ENCODE peak calls at places on chromosomes 1 and 21, in eight cellular contexts. W is LHCN-M2; I is germinal center; X is neural crest cell; E is NCI-H748 treated with DMSO at 0.1 percent for 48 hours; D is GM13976; P is NCI-H1105; G is stimulated activated CD4-positive, alpha-beta T cell treated with anti-CD3 and anti-CD28 coated beads, TNF-alpha, amount 100 ng/mL, for 4 hours. J is an unnamed sample.

GRCh38 chr1:61142726-61143500 is 60.6 kb downstream of the NFIA start:
- DNase-seq in D (no peak), E (peak), X (no peak), I (no peak), P (peak), G (no peak), W (no peak), J (no peak)

GRCh38 chr1:115436596-115436995 is 98.5 kb upstream of the NGF start:
- DNase-seq in D (no peak), P (no peak), W (no peak), G (no peak), E (no peak), I (no peak), X (no peak), J (no peak)

GRCh38 chr1:27430903-27431653 is 38.7 kb downstream of the GPR3 start:
- DNase-seq in P (no peak), D (peak), G (no peak), E (no peak), W (peak), I (peak), X (no peak), J (no peak)

GRCh38 chr1:241841661-241842060 is 6.3 kb upstream of the EXO1 start:
- DNase-seq in X (no peak), D (no peak), P (no peak), I (no peak), E (no peak), W (no peak), G (no peak), J (no peak)

GRCh38 chr1:208668991-208669390 is 424.8 kb upstream of the PLXNA2 start:
- DNase-seq in W (peak), D (no peak), I (no peak), X (no peak), G (no peak), P (no peak), E (no peak), J (no peak)

GRCh38 chr21:42452401-42453018 is 43.5 kb downstream of the RSPH1 start:
- DNase-seq in G (no peak), I (no peak), W (no peak), P (no peak), X (no peak), E (no peak), D (no peak), J (no peak)

GRCh38 chr1:214281902-214282695 is 1.1 kb downstream of the SMYD2 start:
- DNase-seq in G (no peak), D (no peak), X (peak), E (peak), P (no peak), W (peak), I (no peak), J (no peak)

GRCh38 chr1:244548558-244549115 is 87.6 kb downstream of the CATSPERE start:
- DNase-seq in P (no peak), W (peak), X (no peak), D (no peak), I (no peak), E (no peak), G (no peak), J (no peak)

GRCh38 chr21:28436286-28436932 is 556.3 kb downstream of the LTN1 start:
- DNase-seq in G (no peak), E (no peak), P (no peak), D (no peak), W (peak), X (no peak), I (no peak), J (no peak)

GRCh38 chr21:31543191-31543590 is 116.3 kb upstream of the SOD1 start:
- DNase-seq in E (no peak), G (no peak), X (no peak), D (no peak), I (no peak), P (no peak), W (no peak), J (peak)

GRCh38 chr1:76759950-76760349 is 107.3 kb upstream of the ST6GALNAC5 start:
- DNase-seq in G (no peak), W (peak), P (peak), X (no peak), D (no peak), I (no peak), E (peak), J (no peak)

GRCh38 chr1:56145524-56145923 is 433.8 kb downstream of the PLPP3 start:
- DNase-seq in X (no peak), W (no peak), D (no peak), I (no peak), G (no peak), P (no peak), E (no peak), J (no peak)

GRCh38 chr1:182783068-182783467 is 6.5 kb upstream of the NPL start:
- DNase-seq in P (no peak), W (no peak), G (no peak), I (no peak), D (no peak), X (no peak), E (no peak), J (no peak)

GRCh38 chr1:184973308-184974085 is 811 bp downstream of the NIBAN1 start:
- DNase-seq in I (peak), E (no peak), X (peak), G (peak), W (peak), P (no peak), D (peak), J (no peak)